ENCODE peak calls at places on chromosomes 13 and 19, in four cellular contexts. K is NCI-H1436 treated with DMSO at 0.1 percent for 48 hours, W is Karpas-422, L is neuronal stem cell. D is an unnamed sample.

GRCh38 chr13:98556968-98557591 is 19.8 kb downstream of the STK24 start:
- DNase-seq in K (no peak), W (no peak), L (no peak), D (no peak)

GRCh38 chr13:41827507-41828213 is 133.2 kb downstream of the VWA8 start:
- DNase-seq in L (no peak), W (no peak), K (no peak), D (no peak)

GRCh38 chr19:39969681-39970423 is 1.1 kb upstream of the PSMC4 start:
- DNase-seq in K (no peak), W (no peak), L (no peak), D (no peak)

GRCh38 chr13:99467764-99468163 is 33.5 kb upstream of the TM9SF2 start:
- DNase-seq in W (no peak), L (no peak), K (no peak), D (no peak)

GRCh38 chr19:2774953-2775555 is 8.0 kb downstream of the SGTA start:
- DNase-seq in L (no peak), K (no peak), W (no peak), D (no peak)

GRCh38 chr19:7570761-7571160 is 24.9 kb upstream of the CAMSAP3 start:
- DNase-seq in K (no peak), L (no peak), W (no peak), D (no peak)

GRCh38 chr19:16148443-16149045 is 5.1 kb downstream of the HSH2D start:
- DNase-seq in K (no peak), W (no peak), L (no peak), D (no peak)

GRCh38 chr19:45863840-45864628 is at the start of gene FOXA3:
- DNase-seq in W (peak), K (no peak), L (no peak), D (no peak)

GRCh38 chr19:46674416-46675178 is 13.6 kb upstream of the DACT3 start:
- DNase-seq in L (no peak), W (peak), K (no peak), D (no peak)

GRCh38 chr19:12720851-12721655 is 2.7 kb downstream of the TNPO2 start:
- DNase-seq in W (peak), L (no peak), K (no peak), D (no peak)

GRCh38 chr19:55247621-55248099 is 11.2 kb downstream of the PPP6R1 start:
- DNase-seq in L (no peak), K (no peak), W (no peak), D (no peak)

GRCh38 chr19:988081-988480 is 3.9 kb downstream of the WDR18 start:
- DNase-seq in K (no peak), L (no peak), W (no peak), D (no peak)

GRCh38 chr19:12606796-12607195 is 3.8 kb downstream of the ZNF490 start:
- DNase-seq in W (no peak), K (no peak), L (no peak), D (no peak)

GRCh38 chr19:29478578-29479565 is 46.9 kb upstream of the VSTM2B start:
- DNase-seq in W (peak), K (no peak), L (peak), D (peak)

GRCh38 chr19:5152767-5153532 is 184.0 kb downstream of the KDM4B start:
- DNase-seq in W (no peak), K (no peak), L (no peak), D (no peak)

GRCh38 chr13:43196171-43196611 is 172.8 kb downstream of the DNAJC15 start:
- DNase-seq in L (no peak), K (no peak), W (no peak), D (no peak)

GRCh38 chr19:19300613-19301012 is 19.7 kb downstream of the SUGP1 start:
- DNase-seq in L (no peak), W (no peak), K (no peak), D (no peak)

GRCh38 chr13:63299995-63300394 is 1884.3 kb upstream of the PCDH20 start:
- DNase-seq in L (peak), W (no peak), K (no peak), D (no peak)